ENCODE peak calls at places on chromosome 16, in four cellular contexts. B, I, O and S are unnamed samples.

GRCh38 chr16:25108054-25108453 is 3.5 kb upstream of the LCMT1 start:
- DNase-seq in I (no peak), O (no peak), B (no peak), S (no peak)

GRCh38 chr16:20203277-20203676 is 124.0 kb downstream of the GP2 start:
- DNase-seq in O (no peak), I (no peak), B (no peak), S (no peak)

GRCh38 chr16:88539261-88539651 is 30.9 kb upstream of the ZC3H18 start:
- DNase-seq in B (no peak), O (no peak), I (no peak), S (no peak)

GRCh38 chr16:4846503-4846900 is 586 bp downstream of the GLYR1 start:
- DNase-seq in I (peak; percentile 71), B (peak; percentile 65), O (no peak), S (peak; percentile 71)

GRCh38 chr16:1615761-1616160 is 3.6 kb downstream of the CRAMP1 start:
- DNase-seq in O (no peak), I (no peak), B (peak; percentile 3), S (no peak)

GRCh38 chr16:28261916-28262315 is 30.4 kb upstream of the SBK1 start:
- DNase-seq in B (no peak), I (no peak), O (no peak), S (no peak)

GRCh38 chr16:86766700-86767099 is 188.4 kb downstream of the FOXL1 start:
- DNase-seq in O (no peak), I (no peak), B (no peak), S (no peak)

GRCh38 chr16:77998350-77999023 is 23.9 kb upstream of the CLEC3A start:
- DNase-seq in I (no peak), O (no peak), B (no peak), S (no peak)

GRCh38 chr16:12801511-12802042 is 2.1 kb downstream of the CPPED1 start:
- DNase-seq in I (peak; percentile 45), O (no peak), B (peak; percentile 93), S (no peak)

GRCh38 chr16:21984062-21984461 is 16.9 kb downstream of the PDZD9 start:
- DNase-seq in B (no peak), I (no peak), O (no peak), S (no peak)

GRCh38 chr16:15422222-15422621 is 12.2 kb upstream of the BMERB1 start:
- DNase-seq in O (no peak), B (no peak), I (peak; percentile 54), S (no peak)

GRCh38 chr16:49986351-49987124 is 38.5 kb upstream of the CNEP1R1 start:
- DNase-seq in B (peak; percentile 31), I (no peak), O (no peak), S (no peak)

GRCh38 chr16:88855736-88856121 is 1.0 kb downstream of the GALNS start:
- DNase-seq in O (no peak), B (no peak), I (no peak), S (no peak)

GRCh38 chr16:57732011-57732410 is 3.6 kb upstream of the KATNB1 start:
- DNase-seq in B (peak; percentile 81), O (no peak), I (no peak), S (no peak)

GRCh38 chr16:55506083-55506482 is 2.8 kb upstream of the LPCAT2 start:
- DNase-seq in I (no peak), B (no peak), O (no peak), S (no peak)